ENCODE peak calls at places on chromosome 7, in five cellular contexts. V, F, J, W and R are unnamed samples. For H3K36me3, the result is how much of the 10 kb centered on the place peaks cover.

GRCh38 chr7:24830440-24831050 is 73.3 kb upstream of the GSDME start:
- DNase-seq in V (no peak), F (no peak), J (no peak), W (no peak), R (no peak)

GRCh38 chr7:111274882-111275281 is 184.0 kb downstream of the LRRN3 start:
- DNase-seq in V (no peak), F (no peak), J (no peak), W (no peak), R (peak)

GRCh38 chr7:23545493-23545892 is 13.7 kb upstream of the TRA2A start:
- DNase-seq in V (no peak), F (no peak), J (no peak), W (no peak), R (no peak)

GRCh38 chr7:154575497-154575896 is 427.4 kb downstream of the PAXIP1 start:
- DNase-seq in V (no peak), F (no peak), J (no peak), W (no peak), R (no peak)

GRCh38 chr7:136142583-136142982 is 165.4 kb upstream of the MTPN start:
- DNase-seq in V (no peak), F (no peak), J (no peak), W (no peak), R (no peak)

GRCh38 chr7:12641196-12641595 is 46.2 kb upstream of the ARL4A start:
- DNase-seq in V (no peak), F (no peak), J (no peak), W (no peak), R (no peak)

GRCh38 chr7:33874943-33875342 is 30.4 kb upstream of the BMPER start:
- DNase-seq in V (peak), F (no peak), J (no peak), W (no peak), R (no peak)

GRCh38 chr7:122535086-122535485 is 163.8 kb downstream of the RNF133 start:
- DNase-seq in V (no peak), F (no peak), J (no peak), W (no peak), R (no peak)

GRCh38 chr7:17041324-17041723 is 159.5 kb upstream of the AGR3 start:
- DNase-seq in V (no peak), F (no peak), J (no peak), W (no peak), R (no peak)

GRCh38 chr7:131652934-131653333 is 96.5 kb upstream of the PODXL start:
- DNase-seq in V (no peak), F (no peak), J (peak), W (no peak), R (no peak)

GRCh38 chr7:96723622-96724021 is 14.0 kb upstream of the SEM1 start:
- DNase-seq in V (no peak), F (no peak), J (no peak), W (no peak), R (no peak)

GRCh38 chr7:116544488-116544887 is 19.7 kb downstream of the CAV1 start:
- DNase-seq in V (peak), F (no peak), J (no peak), W (no peak), R (no peak)

GRCh38 chr7:64799-65430 is 127.5 kb upstream of the FAM20C start:
- DNase-seq in V (no peak), F (no peak), J (peak), W (peak), R (no peak)

GRCh38 chr7:135994466-135995205 is 17.5 kb upstream of the MTPN start:
- DNase-seq in V (no peak), F (no peak), J (no peak), W (no peak), R (no peak)

GRCh38 chr7:106717997-106718871 is 57.3 kb upstream of the CCDC71L start:
- DNase-seq in V (peak), F (peak), J (no peak), W (no peak), R (peak)

GRCh38 chr7:137109966-137110930 is 233.3 kb downstream of the PTN start:
- DNase-seq in V (no peak), F (no peak), J (no peak), W (no peak), R (no peak)

GRCh38 chr7:106199024-106199423 is 85.8 kb downstream of the NAMPT start:
- DNase-seq in V (no peak), F (no peak), J (no peak), W (no peak), R (no peak)

GRCh38 chr7:641966-642365 is 84.5 kb upstream of the DNAAF5 start:
- DNase-seq in V (no peak), F (no peak), J (peak), W (peak), R (no peak)

GRCh38 chr7:21146642-21147423 is 281.1 kb upstream of the SP4 start:
- DNase-seq in V (no peak), F (no peak), J (no peak), W (no peak), R (no peak)

GRCh38 chr7:76057103-76057812 is 9.4 kb downstream of the MDH2 start:
- DNase-seq in V (no peak), F (no peak), J (no peak), W (no peak), R (no peak)

GRCh38 chr7:96686305-96686704 is 23.3 kb downstream of the SEM1 start:
- DNase-seq in V (no peak), F (no peak), J (no peak), W (no peak), R (no peak)

GRCh38 chr7:4692055-4692454 is 10.0 kb downstream of the FOXK1 start:
- DNase-seq in V (no peak), F (no peak), J (no peak), W (no peak), R (no peak)

GRCh38 chr7:19984231-19984632 is 210.8 kb upstream of the TMEM196 start:
- DNase-seq in V (no peak), F (no peak), J (no peak), W (no peak), R (no peak)

GRCh38 chr7:30143748-30144251 is 9.0 kb downstream of the MTURN start:
- DNase-seq in V (no peak), F (no peak), J (no peak), W (no peak), R (no peak)

GRCh38 chr7:85341973-85342372 is 155.1 kb upstream of the SEMA3D start:
- DNase-seq in V (no peak), F (no peak), J (no peak), W (no peak), R (no peak)

GRCh38 chr7:114922151-114922651 is 307 bp downstream of the MDFIC start:
- DNase-seq in V (peak), F (no peak), J (peak), W (peak), R (no peak)

GRCh38 chr7:114921636-114922150 is at the start of gene MDFIC:
- DNase-seq in V (peak), F (no peak), J (no peak), W (no peak), R (no peak)

GRCh38 chr7:114922652-114923402 is 933 bp downstream of the MDFIC start:
- DNase-seq in V (peak), F (no peak), J (peak), W (peak), R (no peak)

GRCh38 chr7:114924066-114924712 is 2.3 kb downstream of the MDFIC start:
- DNase-seq in V (no peak), F (no peak), J (no peak), W (no peak), R (no peak)

GRCh38 chr7:114923403-114923713 is 1.5 kb downstream of the MDFIC start:
- DNase-seq in V (no peak), F (no peak), J (no peak), W (no peak), R (no peak)
- H3K4me3 ChIP-seq in V (peak), F (peak), J (peak), W (peak), R (peak)

GRCh38 chr7:70582921-70583895 is 548.7 kb upstream of the GALNT17 start:
- DNase-seq in V (no peak), F (no peak), J (no peak), W (no peak), R (no peak)
- H3K27ac ChIP-seq in V (no peak), F (no peak), J (no peak), W (no peak), R (no peak)

GRCh38 chr7:73442222-73442902 is 8.8 kb downstream of the FZD9 start:
- DNase-seq in V (no peak), F (no peak), J (no peak), W (no peak), R (no peak)

GRCh38 chr7:73442903-73443542 is 9.4 kb downstream of the FZD9 start:
- DNase-seq in V (no peak), F (no peak), J (no peak), W (no peak), R (no peak)

GRCh38 chr7:73446716-73447115 is 13.1 kb downstream of the FZD9 start:
- DNase-seq in V (no peak), F (no peak), J (no peak), W (no peak), R (no peak)

GRCh38 chr7:73447121-73447520 is 13.5 kb downstream of the FZD9 start:
- DNase-seq in V (no peak), F (no peak), J (no peak), W (no peak), R (no peak)

GRCh38 chr7:73443543-73444255 is 10.1 kb downstream of the FZD9 start:
- DNase-seq in V (no peak), F (no peak), J (no peak), W (no peak), R (no peak)
- H3K36me3 ChIP-seq in V (half or more), F (half or more), J (under half), W (half or more), R (under half)

GRCh38 chr7:142089035-142089434 is 22.5 kb upstream of the MGAM2 start:
- DNase-seq in V (no peak), F (no peak), J (no peak), W (no peak), R (no peak)

GRCh38 chr7:142083605-142084004 is 27.9 kb upstream of the MGAM2 start:
- DNase-seq in V (no peak), F (no peak), J (no peak), W (no peak), R (no peak)

GRCh38 chr7:142088022-142088714 is 23.4 kb upstream of the MGAM2 start:
- DNase-seq in V (no peak), F (no peak), J (no peak), W (no peak), R (no peak)

GRCh38 chr7:142085428-142085827 is 26.1 kb upstream of the MGAM2 start:
- DNase-seq in V (no peak), F (no peak), J (no peak), W (no peak), R (no peak)
- H3K4me3 ChIP-seq in V (no peak), F (no peak), J (no peak), W (no peak), R (no peak)

GRCh38 chr7:25947669-25948516 is 204.1 kb upstream of the NFE2L3 start:
- DNase-seq in V (no peak), F (no peak), J (no peak), W (no peak), R (no peak)

GRCh38 chr7:25949672-25950487 is 202.1 kb upstream of the NFE2L3 start:
- DNase-seq in V (no peak), F (no peak), J (peak), W (no peak), R (no peak)

GRCh38 chr7:25951414-25952276 is 200.4 kb upstream of the NFE2L3 start:
- DNase-seq in V (no peak), F (no peak), J (peak), W (peak), R (no peak)

GRCh38 chr7:25952277-25953057 is 199.5 kb upstream of the NFE2L3 start:
- DNase-seq in V (no peak), F (no peak), J (no peak), W (no peak), R (no peak)

GRCh38 chr7:25950488-25951413 is 201.2 kb upstream of the NFE2L3 start:
- DNase-seq in V (peak), F (peak), J (peak), W (peak), R (peak)
- H3K27ac ChIP-seq in V (no peak), F (no peak), J (no peak), W (no peak), R (peak)

GRCh38 chr7:5709347-5709950 is 72.0 kb downstream of the RNF216 start:
- DNase-seq in V (no peak), F (no peak), J (no peak), W (no peak), R (no peak)
- H3K36me3 ChIP-seq in V (under half), F (under half), J (under half), W (half or more), R (under half)

GRCh38 chr7:47480576-47481538 is 101.1 kb downstream of the TNS3 start:
- DNase-seq in V (no peak), F (no peak), J (no peak), W (no peak), R (no peak)

GRCh38 chr7:47482013-47482761 is 99.7 kb downstream of the TNS3 start:
- DNase-seq in V (no peak), F (peak), J (peak), W (no peak), R (no peak)

GRCh38 chr7:47479821-47480575 is 101.9 kb downstream of the TNS3 start:
- DNase-seq in V (no peak), F (no peak), J (no peak), W (no peak), R (no peak)

GRCh38 chr7:47483604-47484273 is 98.2 kb downstream of the TNS3 start:
- DNase-seq in V (no peak), F (no peak), J (peak), W (no peak), R (no peak)

GRCh38 chr7:47481656-47482012 is 100.3 kb downstream of the TNS3 start:
- DNase-seq in V (no peak), F (no peak), J (no peak), W (no peak), R (no peak)
- H3K4me3 ChIP-seq in V (no peak), F (peak), J (no peak), W (no peak), R (no peak)

DNA sequence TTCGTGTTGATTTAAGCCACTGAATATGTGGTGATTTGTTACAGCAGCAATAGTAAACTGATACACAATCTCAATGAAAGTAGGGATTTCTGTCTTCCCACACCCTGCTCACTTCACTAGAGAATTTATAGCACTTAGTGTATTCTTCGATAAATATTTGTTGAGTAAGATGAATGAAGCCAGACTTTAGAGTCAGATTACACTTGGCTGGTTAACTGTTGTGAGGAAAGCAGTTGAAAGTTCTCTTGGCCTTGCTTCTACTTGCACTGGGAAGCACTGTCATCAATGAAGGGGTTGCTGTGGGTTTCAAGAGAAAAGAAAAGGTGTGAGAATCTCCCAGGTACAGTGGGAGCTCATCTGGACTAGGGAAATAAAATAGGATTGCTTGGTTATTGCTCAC is 82.1 kb upstream of the IGFBP3 start:
- DNase-seq in V (no peak), F (no peak), J (no peak), W (no peak), R (no peak)
- H3K27ac ChIP-seq in V (no peak), F (no peak), J (no peak), W (no peak), R (no peak)